ENCODE peak calls at places on chromosome 18, in seven cellular contexts. R, B, X, S, E, V and G are unnamed samples.

GRCh38 chr18:79616651-79617518 is 62.7 kb upstream of the CTDP1 start:
- DNase-seq in V (peak), B (peak), R (peak), X (no peak), S (no peak), E (no peak), G (no peak)

GRCh38 chr18:79203017-79203605 is 133.9 kb downstream of the ATP9B start:
- DNase-seq in R (no peak), B (no peak), X (no peak), V (no peak), S (no peak), E (no peak), G (no peak)

GRCh38 chr18:35525795-35526475 is 28.2 kb upstream of the INO80C start:
- DNase-seq in B (peak), X (no peak), R (no peak), S (no peak), V (no peak), E (peak), G (no peak)

GRCh38 chr18:10926565-10927194 is 222.7 kb downstream of the PIEZO2 start:
- DNase-seq in R (no peak), B (peak), V (no peak), E (no peak), S (peak), X (no peak), G (no peak)

GRCh38 chr18:50424877-50425690 is 50.2 kb downstream of the SKA1 start:
- DNase-seq in B (no peak), S (no peak), X (peak), E (peak), V (no peak), R (no peak), G (peak)

GRCh38 chr18:2134364-2134763 is 436.9 kb downstream of the METTL4 start:
- DNase-seq in E (no peak), V (no peak), X (no peak), S (no peak), R (no peak), B (no peak), G (no peak)

GRCh38 chr18:21439453-21439852 is 161.1 kb downstream of the ESCO1 start:
- DNase-seq in S (no peak), V (no peak), B (no peak), E (no peak), R (no peak), X (peak), G (no peak)

GRCh38 chr18:57801379-57802165 is 1.5 kb downstream of the ATP8B1 start:
- DNase-seq in R (no peak), S (no peak), X (no peak), V (no peak), E (no peak), B (peak), G (peak)

GRCh38 chr18:2948038-2948437 is 64.9 kb downstream of the LPIN2 start:
- DNase-seq in X (peak), E (no peak), S (no peak), V (no peak), R (no peak), B (peak), G (no peak)

GRCh38 chr18:79403723-79404566 is 8.2 kb downstream of the NFATC1 start:
- DNase-seq in S (no peak), R (peak), B (no peak), V (no peak), E (no peak), X (no peak), G (no peak)

GRCh38 chr18:12031836-12032235 is 50.5 kb downstream of the IMPA2 start:
- DNase-seq in R (no peak), V (peak), E (peak), B (no peak), S (no peak), X (no peak), G (no peak)

GRCh38 chr18:61963705-61964104 is 70.9 kb upstream of the RNF152 start:
- DNase-seq in S (no peak), E (peak), B (no peak), X (no peak), R (no peak), V (no peak), G (peak)

GRCh38 chr18:58867281-58867961 is 2.7 kb downstream of the ZNF532 start:
- DNase-seq in R (no peak), S (no peak), V (peak), X (no peak), E (no peak), B (peak), G (no peak)

GRCh38 chr18:33603434-33603833 is 25.4 kb downstream of the ASXL3 start:
- DNase-seq in B (no peak), E (no peak), R (no peak), X (no peak), V (no peak), S (no peak), G (no peak)

GRCh38 chr18:27400001-27400400 is 214.9 kb upstream of the CHST9 start:
- DNase-seq in B (peak), R (no peak), S (no peak), V (no peak), E (no peak), X (no peak), G (no peak)

GRCh38 chr18:27404855-27405254 is 219.7 kb upstream of the CHST9 start:
- DNase-seq in X (no peak), R (no peak), B (peak), S (no peak), V (no peak), E (no peak), G (no peak)
- TF ChIP-seq POLR2AphosphoS5 in X (no peak), R (no peak), B (no peak), S (no peak), V (no peak), E (no peak), G (no peak)

GRCh38 chr18:44742126-44742525 is 61.4 kb downstream of the SETBP1 start:
- DNase-seq in R (no peak), B (no peak), X (no peak), V (no peak), E (no peak), S (no peak), G (no peak)
- TF ChIP-seq CTCF in R (no peak), B (no peak), X (no peak), V (no peak), E (no peak), S (no peak), G (no peak)

GRCh38 chr18:23934863-23935262 is 79.7 kb upstream of the TTC39C start:
- DNase-seq in E (no peak), B (no peak), S (no peak), V (no peak), R (no peak), X (no peak), G (no peak)
- TF ChIP-seq POLR2AphosphoS5 in E (no peak), B (no peak), S (no peak), V (no peak), R (no peak), X (no peak), G (no peak)

DNA sequence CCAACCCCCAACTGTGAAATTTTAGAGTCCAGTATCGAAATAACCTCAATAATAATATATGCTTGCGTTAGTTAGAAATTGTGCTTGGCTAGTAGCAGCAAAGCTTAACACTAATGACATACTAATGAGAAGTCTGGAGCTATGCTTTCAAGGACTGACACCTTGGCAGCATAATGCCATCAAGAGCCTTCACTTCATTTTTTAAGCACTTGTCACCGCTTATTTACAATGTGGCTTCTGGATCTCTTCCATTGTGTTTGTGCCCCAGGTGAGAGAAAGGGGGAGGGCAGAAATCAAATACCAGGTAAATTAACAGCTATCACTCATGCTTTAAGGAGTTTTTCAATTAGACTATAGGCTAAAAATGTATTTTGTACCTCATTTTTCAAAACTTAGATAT is 101.5 kb downstream of the CDH7 start:
- DNase-seq in X (no peak), E (no peak), V (no peak), S (no peak), R (no peak), B (no peak), G (no peak)
- TF ChIP-seq CTCF in X (no peak), E (no peak), V (no peak), S (no peak), R (no peak), B (no peak), G (no peak)

GRCh38 chr18:48351216-48352050 is 57.8 kb downstream of the ZBTB7C start:
- DNase-seq in R (no peak), V (no peak), E (no peak), X (no peak), S (no peak), B (no peak), G (no peak)
- TF ChIP-seq POLR2AphosphoS5 in R (no peak), V (no peak), E (no peak), X (no peak), S (no peak), B (no peak), G (no peak)

GRCh38 chr18:7269903-7270302 is 39.0 kb downstream of the LRRC30 start:
- DNase-seq in R (no peak), B (no peak), X (no peak), E (no peak), S (no peak), V (no peak), G (no peak)

GRCh38 chr18:7273301-7273911 is 42.5 kb downstream of the LRRC30 start:
- DNase-seq in X (no peak), V (peak), B (no peak), R (peak), S (no peak), E (no peak), G (peak)

GRCh38 chr18:7272268-7273049 is 41.6 kb downstream of the LRRC30 start:
- DNase-seq in E (no peak), V (peak), B (peak), S (no peak), R (no peak), X (peak), G (peak)
- TF ChIP-seq CTCF in E (peak), V (peak), B (peak), S (no peak), R (peak), X (peak), G (no peak)

GRCh38 chr18:25350561-25351201 is 1.3 kb downstream of the ZNF521 start:
- DNase-seq in E (no peak), X (no peak), R (peak), S (no peak), B (peak), V (peak), G (no peak)

GRCh38 chr18:25349926-25350560 is 1.9 kb downstream of the ZNF521 start:
- DNase-seq in S (no peak), E (no peak), X (no peak), B (peak), V (peak), R (peak), G (no peak)

GRCh38 chr18:25348361-25349130 is 3.4 kb downstream of the ZNF521 start:
- DNase-seq in V (no peak), B (no peak), R (no peak), X (no peak), S (no peak), E (no peak), G (no peak)

GRCh38 chr18:25351280-25351772 is 640 bp downstream of the ZNF521 start:
- DNase-seq in S (no peak), R (no peak), X (no peak), E (no peak), B (no peak), V (no peak), G (no peak)

GRCh38 chr18:25349131-25349925 is 2.6 kb downstream of the ZNF521 start:
- DNase-seq in E (no peak), S (no peak), X (no peak), V (peak), B (peak), R (peak), G (no peak)
- TF ChIP-seq POLR2AphosphoS5 in E (no peak), S (no peak), X (no peak), V (no peak), B (no peak), R (peak), G (no peak)

GRCh38 chr18:939958-940357 is 35.3 kb downstream of the ADCYAP1 start:
- DNase-seq in R (no peak), V (no peak), B (no peak), S (no peak), E (peak), X (no peak), G (no peak)

GRCh38 chr18:934518-935123 is 29.9 kb downstream of the ADCYAP1 start:
- DNase-seq in X (no peak), V (no peak), E (peak), R (no peak), S (no peak), B (peak), G (no peak)

GRCh38 chr18:939167-939566 is 34.5 kb downstream of the ADCYAP1 start:
- DNase-seq in S (no peak), R (no peak), X (no peak), B (peak), E (no peak), V (no peak), G (no peak)

GRCh38 chr18:941331-941730 is 36.7 kb downstream of the ADCYAP1 start:
- DNase-seq in R (no peak), E (no peak), B (no peak), X (no peak), S (no peak), V (no peak), G (no peak)

GRCh38 chr18:936941-937340 is 32.3 kb downstream of the ADCYAP1 start:
- DNase-seq in E (peak), X (no peak), V (no peak), B (no peak), S (no peak), R (no peak), G (no peak)
- TF ChIP-seq CTCF in E (no peak), X (no peak), V (no peak), B (no peak), S (no peak), R (no peak), G (no peak)

GRCh38 chr18:67597759-67598158 is 81.2 kb upstream of the DSEL start:
- DNase-seq in E (no peak), R (no peak), B (no peak), V (no peak), X (no peak), S (no peak), G (no peak)

GRCh38 chr18:67596003-67596402 is 79.5 kb upstream of the DSEL start:
- DNase-seq in R (no peak), B (no peak), E (no peak), V (no peak), X (no peak), S (no peak), G (no peak)

GRCh38 chr18:67600781-67601180 is 84.3 kb upstream of the DSEL start:
- DNase-seq in S (no peak), V (no peak), E (no peak), R (no peak), B (no peak), X (no peak), G (no peak)

GRCh38 chr18:67600181-67600631 is 83.7 kb upstream of the DSEL start:
- DNase-seq in X (no peak), E (no peak), B (no peak), V (no peak), R (no peak), S (no peak), G (no peak)

GRCh38 chr18:67599277-67599676 is 82.8 kb upstream of the DSEL start:
- DNase-seq in V (no peak), X (no peak), B (no peak), E (no peak), S (no peak), R (no peak), G (no peak)
- TF ChIP-seq POLR2AphosphoS5 in V (no peak), X (no peak), B (no peak), E (no peak), S (no peak), R (no peak), G (no peak)